ENCODE peak calls at places on chromosomes 6 and 20, in nine cellular contexts. One of them, this sample, is unnamed.

GRCh38 chr6:4129446-4129845 is 5.9 kb downstream of the ECI2 start:
- DNase-seq in pancreas: no peak
- DNase-seq in hepatocyte: no peak
- DNase-seq in stomach: no peak
- DNase-seq in GM23338: no peak
- DNase-seq in endothelial cell of umbilical vein: peak
- DNase-seq in heart left ventricle: no peak
- DNase-seq in cardiac muscle cell: no peak
- DNase-seq in GM23248: peak
- DNase-seq in this sample: no peak

GRCh38 chr20:15069355-15069754 is 731.9 kb upstream of the FLRT3 start:
- DNase-seq in pancreas: no peak
- DNase-seq in hepatocyte: no peak
- DNase-seq in stomach: no peak
- DNase-seq in GM23338: no peak
- DNase-seq in endothelial cell of umbilical vein: no peak
- DNase-seq in heart left ventricle: no peak
- DNase-seq in cardiac muscle cell: no peak
- DNase-seq in GM23248: no peak
- DNase-seq in this sample: no peak

GRCh38 chr6:31293343-31293742 is 21.5 kb upstream of the HLA-C start:
- DNase-seq in pancreas: no peak
- DNase-seq in hepatocyte: peak
- DNase-seq in stomach: no peak
- DNase-seq in GM23338: peak
- DNase-seq in endothelial cell of umbilical vein: peak
- DNase-seq in heart left ventricle: no peak
- DNase-seq in cardiac muscle cell: peak
- DNase-seq in GM23248: peak
- DNase-seq in this sample: peak

GRCh38 chr6:168920289-168920688 is 333.4 kb downstream of the THBS2 start:
- DNase-seq in pancreas: no peak
- DNase-seq in hepatocyte: peak
- DNase-seq in stomach: peak
- DNase-seq in GM23338: no peak
- DNase-seq in endothelial cell of umbilical vein: no peak
- DNase-seq in heart left ventricle: no peak
- DNase-seq in cardiac muscle cell: no peak
- DNase-seq in GM23248: no peak
- DNase-seq in this sample: no peak

GRCh38 chr20:35718972-35719635 is 19.9 kb downstream of the ROMO1 start:
- DNase-seq in pancreas: no peak
- DNase-seq in hepatocyte: no peak
- DNase-seq in stomach: no peak
- DNase-seq in GM23338: no peak
- DNase-seq in endothelial cell of umbilical vein: no peak
- DNase-seq in heart left ventricle: no peak
- DNase-seq in cardiac muscle cell: no peak
- DNase-seq in GM23248: peak
- DNase-seq in this sample: no peak

GRCh38 chr6:46638650-46639049 is 14.0 kb downstream of the CYP39A1 start:
- DNase-seq in pancreas: no peak
- DNase-seq in hepatocyte: no peak
- DNase-seq in stomach: no peak
- DNase-seq in GM23338: no peak
- DNase-seq in endothelial cell of umbilical vein: no peak
- DNase-seq in heart left ventricle: no peak
- DNase-seq in cardiac muscle cell: no peak
- DNase-seq in GM23248: peak
- DNase-seq in this sample: no peak

GRCh38 chr6:37514840-37515239 is 15.1 kb upstream of the CCDC167 start:
- DNase-seq in pancreas: no peak
- DNase-seq in hepatocyte: no peak
- DNase-seq in stomach: no peak
- DNase-seq in GM23338: no peak
- DNase-seq in endothelial cell of umbilical vein: no peak
- DNase-seq in heart left ventricle: no peak
- DNase-seq in cardiac muscle cell: no peak
- DNase-seq in GM23248: no peak
- DNase-seq in this sample: no peak

GRCh38 chr20:51190783-51191180 is 167.9 kb upstream of the KCNG1 start:
- DNase-seq in pancreas: no peak
- DNase-seq in hepatocyte: no peak
- DNase-seq in stomach: no peak
- DNase-seq in GM23338: no peak
- DNase-seq in endothelial cell of umbilical vein: no peak
- DNase-seq in heart left ventricle: no peak
- DNase-seq in cardiac muscle cell: peak
- DNase-seq in GM23248: no peak
- DNase-seq in this sample: no peak

GRCh38 chr20:1858859-1859258 is 36.3 kb upstream of the SIRPA start:
- DNase-seq in pancreas: no peak
- DNase-seq in hepatocyte: no peak
- DNase-seq in stomach: no peak
- DNase-seq in GM23338: no peak
- DNase-seq in endothelial cell of umbilical vein: no peak
- DNase-seq in heart left ventricle: no peak
- DNase-seq in cardiac muscle cell: peak
- DNase-seq in GM23248: peak
- DNase-seq in this sample: no peak

GRCh38 chr20:18773566-18773965 is 40.0 kb upstream of the SCP2D1 start:
- DNase-seq in pancreas: no peak
- DNase-seq in hepatocyte: no peak
- DNase-seq in stomach: no peak
- DNase-seq in GM23338: no peak
- DNase-seq in endothelial cell of umbilical vein: no peak
- DNase-seq in heart left ventricle: no peak
- DNase-seq in cardiac muscle cell: no peak
- DNase-seq in GM23248: no peak
- DNase-seq in this sample: no peak

GRCh38 chr6:88304515-88304914 is 138.4 kb upstream of the CNR1 start:
- DNase-seq in pancreas: no peak
- DNase-seq in hepatocyte: no peak
- DNase-seq in stomach: no peak
- DNase-seq in GM23338: no peak
- DNase-seq in endothelial cell of umbilical vein: no peak
- DNase-seq in heart left ventricle: no peak
- DNase-seq in cardiac muscle cell: no peak
- DNase-seq in GM23248: no peak
- DNase-seq in this sample: no peak

GRCh38 chr6:37170273-37171140 is 555 bp downstream of the PIM1 start:
- DNase-seq in pancreas: peak
- DNase-seq in hepatocyte: peak
- DNase-seq in stomach: peak
- DNase-seq in GM23338: peak
- DNase-seq in endothelial cell of umbilical vein: peak
- DNase-seq in heart left ventricle: peak
- DNase-seq in cardiac muscle cell: peak
- DNase-seq in GM23248: peak
- DNase-seq in this sample: peak

GRCh38 chr6:33607784-33608161 is 13.3 kb upstream of the ITPR3 start:
- DNase-seq in pancreas: no peak
- DNase-seq in hepatocyte: no peak
- DNase-seq in stomach: peak
- DNase-seq in GM23338: peak
- DNase-seq in endothelial cell of umbilical vein: no peak
- DNase-seq in heart left ventricle: no peak
- DNase-seq in cardiac muscle cell: no peak
- DNase-seq in GM23248: no peak
- DNase-seq in this sample: no peak

GRCh38 chr6:139520321-139520768 is 145.9 kb upstream of the CITED2 start:
- DNase-seq in pancreas: no peak
- DNase-seq in hepatocyte: no peak
- DNase-seq in stomach: no peak
- DNase-seq in GM23338: no peak
- DNase-seq in endothelial cell of umbilical vein: no peak
- DNase-seq in heart left ventricle: no peak
- DNase-seq in cardiac muscle cell: peak
- DNase-seq in GM23248: peak
- DNase-seq in this sample: no peak

GRCh38 chr20:53943522-53944291 is 126.7 kb downstream of the BCAS1 start:
- DNase-seq in pancreas: no peak
- DNase-seq in hepatocyte: no peak
- DNase-seq in stomach: no peak
- DNase-seq in GM23338: peak
- DNase-seq in endothelial cell of umbilical vein: peak
- DNase-seq in heart left ventricle: no peak
- DNase-seq in cardiac muscle cell: peak
- DNase-seq in GM23248: peak
- DNase-seq in this sample: peak

DNA sequence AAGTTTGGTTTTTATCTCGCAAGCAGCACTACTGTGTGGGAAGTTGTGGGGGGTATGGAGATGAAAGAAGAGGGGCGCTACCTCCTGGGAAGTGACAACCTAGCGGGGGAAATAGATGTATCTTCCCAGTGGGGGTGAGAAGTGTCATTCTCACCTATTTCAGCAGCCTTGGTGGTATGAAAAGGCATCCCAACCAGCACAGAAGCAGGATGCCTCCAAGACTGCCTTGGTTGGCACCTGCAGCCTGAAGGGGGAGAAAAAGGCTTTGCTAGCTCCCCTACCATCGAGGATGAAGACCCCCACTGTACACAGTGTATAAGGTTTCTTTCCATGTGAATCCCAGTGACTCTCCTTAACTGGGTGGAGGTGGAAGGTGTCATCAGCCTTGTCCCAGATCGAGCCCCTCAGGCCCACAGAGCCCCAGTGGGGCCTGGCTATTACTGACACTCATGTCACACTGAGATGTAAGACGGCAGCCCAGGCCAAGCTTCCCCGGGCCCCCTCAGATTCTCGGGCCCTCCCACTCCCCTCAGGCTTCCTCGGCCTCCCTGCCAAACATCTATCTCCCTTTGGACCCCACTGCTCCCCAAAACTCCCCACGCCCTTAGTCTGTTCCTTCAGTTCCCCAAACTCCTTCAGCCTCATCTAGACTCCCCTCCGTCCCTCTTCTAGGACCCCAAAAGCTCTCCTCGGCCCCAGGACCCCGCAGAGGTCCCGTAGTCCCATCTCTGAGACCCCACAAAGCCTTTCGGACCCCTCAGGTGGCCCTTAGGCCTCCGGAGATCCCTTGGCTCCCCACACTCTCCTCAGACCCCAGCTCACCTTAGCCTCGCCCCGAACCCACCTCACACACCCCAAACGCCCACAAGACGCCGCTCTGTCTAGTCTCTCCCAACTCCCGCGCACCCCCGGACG is 688 bp downstream of the COMMD7 start:
- DNase-seq in pancreas: peak
- DNase-seq in hepatocyte: peak
- DNase-seq in stomach: no peak
- DNase-seq in GM23338: peak
- DNase-seq in endothelial cell of umbilical vein: no peak
- DNase-seq in heart left ventricle: no peak
- DNase-seq in cardiac muscle cell: no peak
- DNase-seq in GM23248: no peak
- DNase-seq in this sample: no peak
- H3K27ac ChIP-seq in pancreas: peak
- H3K27ac ChIP-seq in hepatocyte: peak
- H3K27ac ChIP-seq in stomach: peak
- H3K27ac ChIP-seq in GM23338: no peak
- H3K27ac ChIP-seq in endothelial cell of umbilical vein: peak
- H3K27ac ChIP-seq in heart left ventricle: peak
- H3K27ac ChIP-seq in cardiac muscle cell: peak
- H3K27ac ChIP-seq in GM23248: no peak
- H3K27ac ChIP-seq in this sample: peak

DNA sequence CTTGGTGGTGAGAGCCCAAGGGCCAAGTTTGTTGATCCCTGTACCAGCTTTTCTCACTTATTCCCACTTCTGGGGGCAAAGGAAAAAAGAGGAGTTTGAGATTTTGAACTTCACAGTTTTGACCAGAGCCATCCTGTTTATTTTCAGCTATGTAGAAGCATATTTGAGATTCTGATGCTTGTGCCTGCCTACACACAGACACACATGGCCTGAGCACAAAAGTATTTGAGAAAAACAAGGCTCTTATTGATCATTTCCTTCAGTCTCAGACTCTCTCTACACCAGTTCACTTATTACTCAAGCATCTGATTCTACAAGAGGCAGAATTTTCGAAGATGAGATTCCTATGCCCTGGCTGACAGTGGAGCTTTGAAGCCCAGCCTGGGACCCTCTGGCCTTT is 100.7 kb downstream of the TCP11 start:
- DNase-seq in pancreas: no peak
- DNase-seq in hepatocyte: no peak
- DNase-seq in stomach: no peak
- DNase-seq in GM23338: no peak
- DNase-seq in endothelial cell of umbilical vein: no peak
- DNase-seq in heart left ventricle: no peak
- DNase-seq in cardiac muscle cell: no peak
- DNase-seq in GM23248: no peak
- DNase-seq in this sample: no peak
- H3K27ac ChIP-seq in pancreas: no peak
- H3K27ac ChIP-seq in hepatocyte: no peak
- H3K27ac ChIP-seq in stomach: peak
- H3K27ac ChIP-seq in GM23338: no peak
- H3K27ac ChIP-seq in endothelial cell of umbilical vein: no peak
- H3K27ac ChIP-seq in heart left ventricle: peak
- H3K27ac ChIP-seq in cardiac muscle cell: no peak
- H3K27ac ChIP-seq in GM23248: no peak
- H3K27ac ChIP-seq in this sample: no peak

GRCh38 chr6:113591896-113592827 is 265.0 kb upstream of the MARCKS start:
- DNase-seq in pancreas: no peak
- DNase-seq in hepatocyte: peak
- DNase-seq in stomach: no peak
- DNase-seq in GM23338: peak
- DNase-seq in endothelial cell of umbilical vein: peak
- DNase-seq in heart left ventricle: peak
- DNase-seq in cardiac muscle cell: peak
- DNase-seq in GM23248: peak
- DNase-seq in this sample: peak
- H3K27ac ChIP-seq in pancreas: no peak
- H3K27ac ChIP-seq in hepatocyte: no peak
- H3K27ac ChIP-seq in stomach: no peak
- H3K27ac ChIP-seq in GM23338: peak
- H3K27ac ChIP-seq in endothelial cell of umbilical vein: no peak
- H3K27ac ChIP-seq in heart left ventricle: no peak
- H3K27ac ChIP-seq in cardiac muscle cell: peak
- H3K27ac ChIP-seq in GM23248: no peak
- H3K27ac ChIP-seq in this sample: no peak

GRCh38 chr6:125753218-125753936 is 3.9 kb downstream of the HEY2 start:
- DNase-seq in pancreas: no peak
- DNase-seq in hepatocyte: no peak
- DNase-seq in stomach: no peak
- DNase-seq in GM23338: peak
- DNase-seq in endothelial cell of umbilical vein: peak
- DNase-seq in heart left ventricle: no peak
- DNase-seq in cardiac muscle cell: peak
- DNase-seq in GM23248: peak
- DNase-seq in this sample: peak
- H3K27ac ChIP-seq in pancreas: no peak
- H3K27ac ChIP-seq in hepatocyte: no peak
- H3K27ac ChIP-seq in stomach: no peak
- H3K27ac ChIP-seq in GM23338: no peak
- H3K27ac ChIP-seq in endothelial cell of umbilical vein: no peak
- H3K27ac ChIP-seq in heart left ventricle: peak
- H3K27ac ChIP-seq in cardiac muscle cell: no peak
- H3K27ac ChIP-seq in GM23248: no peak
- H3K27ac ChIP-seq in this sample: no peak